ENCODE peak calls at places on chromosomes 2 and 18, in six cellular contexts. S, L, U, T, A and F are unnamed samples.

GRCh38 chr2:212959469-212960117 is 191.8 kb downstream of the IKZF2 start:
- DNase-seq in S (no peak), U (no peak), L (no peak), A (no peak), T (no peak), F (no peak)

GRCh38 chr2:45699032-45699658 is 47.7 kb downstream of the PRKCE start:
- DNase-seq in U (no peak), A (no peak), T (no peak), S (no peak), L (no peak), F (no peak)

GRCh38 chr2:150538582-150539236 is 51.2 kb upstream of the RND3 start:
- DNase-seq in U (no peak), L (no peak), A (no peak), S (no peak), T (no peak), F (no peak)

GRCh38 chr18:29184654-29185053 is 1007.7 kb upstream of the CDH2 start:
- DNase-seq in T (no peak), A (no peak), U (no peak), S (no peak), L (no peak), F (no peak)

GRCh38 chr2:176150338-176151198 is 782 bp upstream of the HOXD4 start:
- DNase-seq in T (peak; percentile 14), U (no peak), S (no peak), A (no peak), L (peak; percentile 17), F (no peak)

GRCh38 chr2:50720695-50721314 is 311.1 kb downstream of the NRXN1 start:
- DNase-seq in A (no peak), T (no peak), S (no peak), U (no peak), L (peak; percentile 78), F (no peak)

GRCh38 chr2:63903003-63903402 is 61.3 kb downstream of the UGP2 start:
- DNase-seq in S (no peak), U (no peak), L (no peak), T (no peak), A (no peak), F (no peak)

GRCh38 chr2:109375656-109376055 is 238.1 kb downstream of the SEPTIN10 start:
- DNase-seq in L (no peak), A (peak; percentile 33), T (peak; percentile 11), S (peak; percentile 56), U (no peak), F (peak; percentile 51)

GRCh38 chr18:6874316-6874715 is 144.8 kb downstream of the ARHGAP28 start:
- DNase-seq in L (no peak), S (no peak), U (no peak), A (no peak), T (no peak), F (no peak)

GRCh38 chr18:61335737-61336555 is 2.7 kb downstream of the CDH20 start:
- DNase-seq in U (no peak), A (no peak), L (no peak), S (no peak), T (no peak), F (no peak)

GRCh38 chr18:61333271-61333745 is at the start of gene CDH20:
- DNase-seq in U (no peak), S (no peak), T (no peak), A (no peak), L (peak; percentile 86), F (no peak)

GRCh38 chr18:61334951-61335736 is 1.9 kb downstream of the CDH20 start:
- DNase-seq in L (no peak), T (no peak), A (no peak), U (no peak), S (no peak), F (no peak)

GRCh38 chr18:61333746-61334490 is 688 bp downstream of the CDH20 start:
- DNase-seq in L (peak; percentile 65), U (no peak), A (no peak), T (no peak), S (no peak), F (no peak)

DNA sequence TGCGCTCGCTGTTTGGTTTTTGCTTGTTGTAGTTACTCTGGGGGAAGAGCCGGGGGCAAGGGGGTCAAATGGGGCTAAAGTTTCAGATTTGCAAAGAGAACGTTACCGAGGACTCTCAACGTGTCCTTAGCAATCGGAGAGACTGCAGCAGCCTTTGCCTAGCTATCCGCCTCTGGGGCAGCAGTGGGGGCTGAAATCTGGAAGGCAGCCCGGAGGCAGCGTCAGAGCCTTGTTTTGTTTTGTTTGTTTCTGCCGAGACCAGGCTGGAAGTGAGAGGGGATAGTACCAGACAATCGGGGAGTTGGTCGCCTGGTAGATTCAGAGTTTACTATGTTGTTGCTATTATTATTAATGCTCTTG is 1.2 kb downstream of the CDH20 start:
- DNase-seq in S (no peak), T (no peak), L (no peak), A (no peak), U (no peak), F (no peak)
- H3K4me3 ChIP-seq in S (no peak overlapping the region), T (peak overlapping the region; percentile 42), L (peak overlapping the region; percentile 74), A (peak overlapping the region; percentile 37), U (no peak overlapping the region), F (peak overlapping the region; percentile 51)

DNA sequence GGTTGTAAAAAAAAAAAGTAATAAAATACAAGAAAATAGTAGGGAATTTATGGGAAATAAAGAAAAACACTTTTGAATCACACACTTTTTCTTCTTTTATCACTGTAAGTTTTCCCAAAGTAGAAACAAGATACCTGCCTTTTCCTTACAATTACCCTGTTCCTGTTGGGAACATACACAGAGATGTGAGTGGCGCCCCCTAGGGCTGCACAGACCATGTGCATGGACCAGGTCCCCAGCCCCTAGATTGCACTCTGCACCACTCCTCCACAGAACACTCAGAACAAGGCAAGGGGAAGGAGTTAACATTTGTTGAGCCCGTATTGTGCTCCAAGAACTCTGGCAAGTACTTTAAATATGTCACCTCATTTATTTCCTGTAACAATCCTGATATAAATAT is 118.7 kb upstream of the NRP2 start:
- DNase-seq in T (no peak), U (peak; percentile 4), S (no peak), L (peak; percentile 87), A (no peak), F (no peak)
- TF ChIP-seq CTCF in T (no peak), U (peak; percentile 71), S (no peak), L (peak; percentile 96), A (no peak), F (no peak)

GRCh38 chr2:214810670-214811069 is 1.2 kb upstream of the BARD1 start:
- DNase-seq in A (no peak), U (no peak), T (no peak), L (peak; percentile 18), S (no peak), F (no peak)

GRCh38 chr2:214808481-214808931 is 977 bp downstream of the BARD1 start:
- DNase-seq in L (no peak), U (no peak), A (no peak), T (no peak), S (no peak), F (no peak)

GRCh38 chr2:214809751-214810564 is 475 bp upstream of the BARD1 start:
- DNase-seq in A (peak; percentile 98), U (peak; percentile 95), L (peak; percentile 98), T (peak; percentile 100), S (peak; percentile 99), F (peak; percentile 100)

DNA sequence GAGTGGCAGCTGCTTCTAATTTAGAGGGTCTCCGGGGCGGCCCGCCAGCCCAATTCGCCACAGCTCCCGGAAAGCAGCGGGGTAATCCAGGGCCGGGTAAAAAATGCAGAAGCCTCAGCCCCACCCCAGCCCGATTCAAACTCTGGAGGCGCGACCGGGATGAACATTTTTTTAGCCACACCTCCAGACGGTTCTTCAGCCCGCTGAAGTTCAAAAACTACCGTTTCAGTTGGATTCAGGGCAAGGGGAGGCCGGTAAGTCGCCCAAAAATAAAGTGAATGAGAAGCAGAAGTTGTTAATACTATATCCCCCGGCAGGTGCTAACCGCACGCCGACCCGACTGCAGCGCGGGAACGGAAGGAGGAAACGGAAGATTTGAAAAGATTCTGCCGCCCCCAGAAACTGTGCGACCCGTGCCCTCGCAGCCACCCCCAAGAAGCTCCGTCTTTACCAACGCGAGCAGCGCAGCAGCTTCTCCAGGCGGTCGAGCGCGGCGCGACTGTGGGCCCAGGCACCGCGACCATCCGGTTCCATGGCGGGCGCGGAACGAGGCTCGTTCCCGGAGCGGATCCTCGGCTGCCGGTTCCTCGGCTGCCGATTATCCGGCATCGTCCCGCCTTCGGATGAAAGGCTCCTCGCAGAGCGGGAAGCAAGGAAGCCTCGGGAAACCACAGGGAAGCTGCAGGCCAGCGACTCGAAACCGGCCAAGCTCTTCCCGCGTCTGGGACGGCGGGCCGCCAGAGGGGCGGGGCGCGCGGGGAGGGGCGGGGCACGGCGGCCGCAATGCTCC is at the start of gene BARD1:
- DNase-seq in T (peak; percentile 41), S (peak; percentile 75), U (peak; percentile 16), A (no peak), L (peak; percentile 69), F (no peak)
- TF ChIP-seq POLR2AphosphoS5 in T (peak; percentile 43), S (peak; percentile 89), U (peak; percentile 48), A (peak; percentile 70), L (peak; percentile 75), F (peak; percentile 54)

DNA sequence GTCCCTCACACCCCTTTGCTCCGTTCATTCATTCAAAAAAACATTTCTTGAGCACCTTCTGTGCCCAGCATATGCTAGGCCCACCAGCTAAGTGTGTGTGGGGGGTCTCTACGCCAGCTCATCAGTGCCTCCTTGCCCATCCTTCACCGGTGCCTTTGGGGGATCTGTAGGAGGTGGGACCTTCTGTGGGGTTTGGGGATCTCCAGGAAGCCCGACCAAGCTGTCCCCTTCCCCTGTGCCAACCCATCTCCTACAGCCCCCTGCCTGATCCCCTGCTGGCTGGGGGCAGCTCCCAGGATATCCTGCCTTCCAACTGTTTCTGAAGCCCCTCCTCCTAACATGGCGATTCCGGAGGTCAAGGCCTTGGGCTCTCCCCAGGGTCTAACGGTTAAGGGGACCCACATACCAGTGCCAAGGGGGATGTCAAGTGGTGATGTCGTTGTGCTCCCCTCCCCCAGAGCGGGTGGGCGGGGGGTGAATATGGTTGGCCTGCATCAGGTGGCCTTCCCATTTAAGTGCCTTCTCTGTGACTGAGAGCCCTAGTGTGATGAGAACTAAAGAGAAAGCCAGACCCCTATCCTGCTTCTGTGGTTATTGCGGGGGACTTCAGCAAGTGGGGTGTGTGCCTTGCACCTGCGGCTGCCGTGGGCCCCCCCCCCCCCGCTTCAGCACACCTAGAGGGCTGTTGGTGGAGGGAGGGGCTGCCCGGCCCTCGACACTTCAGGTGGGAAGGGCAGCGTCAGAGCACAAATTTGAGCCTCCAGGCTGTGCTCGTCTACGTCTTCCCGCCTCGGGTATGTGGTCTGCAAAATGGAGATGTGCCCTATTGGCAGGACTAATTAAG is 5.9 kb downstream of the CTDSP1 start:
- DNase-seq in L (peak; percentile 67), U (no peak), T (no peak), S (peak; percentile 80), A (no peak), F (peak; percentile 75)
- H3K4me3 ChIP-seq in L (peak overlapping the region; percentile 82), U (peak overlapping the region; percentile 30), T (peak overlapping the region; percentile 39), S (peak overlapping the region; percentile 48), A (peak overlapping the region; percentile 21), F (peak overlapping the region; percentile 47)

DNA sequence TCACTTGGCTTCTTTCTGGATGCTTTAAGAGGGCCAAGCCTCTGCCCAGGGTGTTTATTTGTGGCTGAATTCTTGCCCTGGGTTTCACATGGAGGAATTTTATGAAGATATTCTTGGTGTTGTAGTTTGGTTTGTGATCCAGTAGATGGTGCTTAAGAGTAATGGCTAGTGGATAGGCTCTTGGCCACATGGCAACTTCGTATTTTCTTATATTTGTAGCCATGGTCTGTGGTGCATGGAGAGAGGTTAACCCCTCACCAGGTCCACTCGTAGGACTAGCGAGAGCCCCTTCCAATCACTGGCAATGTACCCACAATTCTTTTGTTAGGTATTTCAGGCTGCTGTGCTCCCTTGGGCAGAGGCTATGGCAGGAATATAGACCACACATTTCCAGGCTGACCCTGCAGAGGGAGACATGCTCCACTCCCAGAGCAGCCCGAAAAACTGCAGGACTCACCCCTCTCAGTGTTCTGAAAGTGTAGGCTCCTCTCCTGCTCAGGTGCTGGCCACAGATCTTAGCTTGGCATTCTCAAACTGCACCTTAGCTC is 582.1 kb upstream of the SETBP1 start:
- DNase-seq in A (no peak), L (peak; percentile 59), T (no peak), U (no peak), S (no peak), F (no peak)
- TF ChIP-seq CTCF in A (no peak), L (peak; percentile 67), T (no peak), U (no peak), S (peak; percentile 21), F (no peak)